ENCODE peak calls at places on chromosomes 7 and 10, in eight cellular contexts. N, C, S, Q, D, K, T and I are unnamed samples.

GRCh38 chr7:70390251-70390650 is 741.7 kb upstream of the GALNT17 start:
- DNase-seq in N (no peak), C (no peak), S (no peak), Q (no peak), D (no peak), K (no peak), T (no peak), I (no peak)

GRCh38 chr7:50857804-50858203 is 75.1 kb upstream of the GRB10 start:
- DNase-seq in N (no peak), C (no peak), S (no peak), Q (no peak), D (peak), K (no peak), T (no peak), I (no peak)

GRCh38 chr10:47366731-47367460 is 17.2 kb downstream of the ZNF488 start:
- DNase-seq in N (no peak), C (no peak), S (no peak), Q (no peak), D (no peak), K (no peak), T (no peak), I (no peak)

GRCh38 chr7:135385209-135385608 is 124.7 kb downstream of the CNOT4 start:
- DNase-seq in N (peak), C (no peak), S (no peak), Q (no peak), D (no peak), K (no peak), T (peak), I (peak)

GRCh38 chr7:113796557-113796956 is 122.3 kb downstream of the PPP1R3A start:
- DNase-seq in N (peak), C (no peak), S (no peak), Q (peak), D (no peak), K (no peak), T (no peak), I (no peak)

GRCh38 chr7:148527717-148528168 is 62.8 kb upstream of the C7orf33 start:
- DNase-seq in N (peak), C (peak), S (peak), Q (no peak), D (peak), K (peak), T (peak), I (peak)

GRCh38 chr10:29621161-29621560 is 13.6 kb downstream of the SVIL start:
- DNase-seq in N (peak), C (no peak), S (no peak), Q (peak), D (no peak), K (no peak), T (no peak), I (no peak)

GRCh38 chr7:133941496-133941895 is 185.6 kb upstream of the LRGUK start:
- DNase-seq in N (peak), C (peak), S (no peak), Q (no peak), D (no peak), K (no peak), T (no peak), I (no peak)

GRCh38 chr7:113945018-113945938 is 26.5 kb upstream of the PPP1R3A start:
- DNase-seq in N (no peak), C (no peak), S (no peak), Q (no peak), D (peak), K (no peak), T (peak), I (no peak)

GRCh38 chr7:67392596-67393438 is 396.2 kb downstream of the TYW1 start:
- DNase-seq in N (no peak), C (no peak), S (no peak), Q (no peak), D (no peak), K (no peak), T (no peak), I (no peak)

GRCh38 chr10:123635131-123635530 is 31.0 kb upstream of the GPR26 start:
- DNase-seq in N (no peak), C (no peak), S (no peak), Q (no peak), D (no peak), K (no peak), T (no peak), I (no peak)

GRCh38 chr10:43110318-43111071 is 27.8 kb upstream of the CSGALNACT2 start:
- DNase-seq in N (no peak), C (peak), S (no peak), Q (no peak), D (no peak), K (no peak), T (no peak), I (no peak)

GRCh38 chr7:131733604-131734003 is 177.2 kb upstream of the PODXL start:
- DNase-seq in N (no peak), C (no peak), S (no peak), Q (no peak), D (no peak), K (no peak), T (no peak), I (no peak)

GRCh38 chr7:15197359-15197977 is 294.9 kb upstream of the DGKB start:
- DNase-seq in N (no peak), C (no peak), S (no peak), Q (no peak), D (no peak), K (no peak), T (no peak), I (no peak)

GRCh38 chr10:2051108-2051507 is 313.8 kb upstream of the ADARB2 start:
- DNase-seq in N (no peak), C (no peak), S (no peak), Q (no peak), D (no peak), K (no peak), T (no peak), I (no peak)